ENCODE peak calls at places on chromosomes 11 and 22, in six cellular contexts. D, I, M, R, Z and O are unnamed samples.
A peak's percentile ranks its signal among the peaks of the same experiment; 100 is the strongest.

GRCh38 chr11:122758974-122759373 is 79.3 kb upstream of the CRTAM start:
- DNase-seq in R (no peak), D (no peak), I (no peak), Z (no peak), M (no peak), O (no peak)

GRCh38 chr11:65169164-65169641 is 830 bp upstream of the SPDYC start:
- DNase-seq in Z (no peak), R (no peak), I (no peak), D (no peak), M (no peak), O (no peak)

GRCh38 chr11:73538381-73538872 is 59.5 kb downstream of the FAM168A start:
- DNase-seq in D (peak; percentile 30), Z (no peak), R (no peak), M (peak; percentile 53), I (peak; percentile 21), O (peak; percentile 55)

GRCh38 chr22:46354176-46354992 is 18.9 kb downstream of the TRMU start:
- DNase-seq in Z (no peak), D (no peak), I (no peak), R (no peak), M (no peak), O (no peak)

GRCh38 chr11:13118691-13119090 is 109.6 kb downstream of the RASSF10 start:
- DNase-seq in I (no peak), D (no peak), M (no peak), R (no peak), Z (no peak), O (no peak)

GRCh38 chr11:129277216-129277838 is 85.2 kb upstream of the ARHGAP32 start:
- DNase-seq in D (no peak), M (no peak), I (no peak), Z (peak; percentile 46), R (no peak), O (no peak)

GRCh38 chr11:131977231-131977630 is 606.8 kb downstream of the NTM start:
- DNase-seq in Z (no peak), M (no peak), I (no peak), R (no peak), D (no peak), O (no peak)

GRCh38 chr11:95289378-95289777 is 58.4 kb upstream of the SESN3 start:
- DNase-seq in R (no peak), Z (no peak), D (no peak), I (no peak), M (no peak), O (no peak)

GRCh38 chr22:39482768-39483167 is 19.3 kb upstream of the MIEF1 start:
- DNase-seq in I (no peak), R (no peak), M (no peak), Z (no peak), D (no peak), O (no peak)

GRCh38 chr11:124758355-124759267 is 3.5 kb downstream of the ESAM start:
- DNase-seq in I (peak; percentile 64), R (peak; percentile 90), Z (peak; percentile 84), M (no peak), D (peak; percentile 72), O (peak; percentile 89)

GRCh38 chr22:21087119-21087518 is 41.4 kb downstream of the LRRC74B start:
- DNase-seq in I (no peak), R (no peak), Z (no peak), M (no peak), D (no peak), O (no peak)

GRCh38 chr11:30508594-30508993 is 77.6 kb downstream of the MPPED2 start:
- DNase-seq in D (no peak), Z (no peak), I (no peak), M (no peak), R (no peak), O (no peak)

GRCh38 chr11:205221-206001 is 1.8 kb downstream of the BET1L start:
- DNase-seq in Z (no peak), I (no peak), D (no peak), M (no peak), R (peak; percentile 32), O (no peak)

GRCh38 chr11:71310184-71310583 is 57.8 kb upstream of the SHANK2 start:
- DNase-seq in D (no peak), M (peak; percentile 16), Z (no peak), R (no peak), I (no peak), O (no peak)

GRCh38 chr11:71309181-71309580 is 56.8 kb upstream of the SHANK2 start:
- DNase-seq in I (no peak), D (no peak), Z (no peak), M (no peak), R (peak; percentile 11), O (no peak)

GRCh38 chr11:71311928-71312510 is 59.6 kb upstream of the SHANK2 start:
- DNase-seq in M (no peak), I (no peak), D (no peak), R (peak; percentile 10), Z (no peak), O (no peak)

GRCh38 chr11:71309611-71310010 is 57.2 kb upstream of the SHANK2 start:
- DNase-seq in I (no peak), D (no peak), Z (no peak), R (peak; percentile 35), M (no peak), O (no peak)

DNA sequence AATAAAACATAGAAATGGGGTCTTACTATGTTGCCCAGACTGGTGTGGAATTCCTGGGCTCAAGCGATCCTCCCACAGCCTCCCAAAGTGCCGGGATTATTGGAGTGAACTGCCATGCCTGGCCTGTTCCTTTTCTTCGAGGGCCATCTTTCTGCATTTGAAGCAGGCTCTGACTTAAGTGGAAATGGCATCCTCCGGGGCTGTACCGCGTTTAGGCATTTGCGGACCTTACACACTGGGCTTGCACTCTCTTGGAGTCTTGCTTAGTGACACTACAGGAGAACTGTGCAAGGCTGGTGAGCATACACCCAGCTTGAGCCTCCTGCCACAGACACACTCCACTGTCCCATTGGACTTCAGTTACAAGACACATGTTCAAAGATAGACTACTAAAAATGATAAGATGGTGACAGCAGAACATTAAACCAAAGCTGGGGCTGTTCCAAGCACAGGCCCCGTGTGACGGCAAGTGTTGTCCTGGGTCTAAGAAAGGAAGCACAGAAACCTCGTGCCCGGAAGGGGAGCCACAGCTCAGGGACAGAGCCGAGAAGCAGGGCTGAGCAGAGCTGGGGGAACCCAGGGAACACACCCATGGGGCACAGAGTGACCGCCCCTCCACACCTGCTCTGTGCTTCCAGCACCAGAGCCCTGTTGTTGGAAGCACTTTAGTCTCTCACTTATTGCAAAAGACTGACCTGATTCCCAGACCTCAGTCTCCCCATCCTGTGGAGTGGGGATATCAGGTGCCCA is 59.0 kb upstream of the SHANK2 start:
- DNase-seq in R (peak; percentile 30), I (no peak), D (no peak), Z (no peak), M (no peak), O (no peak)
- TF ChIP-seq TAF1 in R (no peak), I (no peak), D (no peak), Z (no peak), M (no peak), O (no peak)

GRCh38 chr22:29833392-29833949 is 4.6 kb downstream of the ASCC2 start:
- DNase-seq in I (no peak), M (no peak), Z (no peak), R (no peak), D (no peak), O (no peak)
- TF ChIP-seq TAF1 in I (no peak), M (no peak), Z (no peak), R (no peak), D (no peak), O (no peak)

DNA sequence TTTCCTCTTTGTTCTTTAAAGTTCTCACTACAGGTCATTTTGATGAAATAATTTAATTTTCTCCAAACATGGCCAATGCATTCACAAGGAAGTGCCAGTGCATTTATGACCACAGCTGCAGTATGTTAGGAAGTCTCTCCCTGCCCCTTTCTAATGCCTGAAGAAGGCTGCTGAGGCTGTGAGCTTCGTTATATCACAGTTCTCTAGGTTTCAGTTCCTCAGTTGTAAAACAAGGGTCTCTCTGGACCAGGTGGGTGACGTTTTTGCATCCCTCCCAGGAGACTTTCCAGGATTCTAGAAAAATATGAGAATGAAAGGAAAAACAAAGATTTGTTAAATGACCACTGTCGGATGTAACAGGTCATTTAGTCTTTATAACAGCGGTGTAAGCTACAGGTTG is 171.6 kb downstream of the LARGE1 start:
- DNase-seq in M (no peak), I (no peak), Z (no peak), D (no peak), R (no peak), O (no peak)
- TF ChIP-seq TAF1 in M (no peak), I (no peak), Z (no peak), D (no peak), R (no peak), O (no peak)

GRCh38 chr11:78371221-78371899 is 46.3 kb downstream of the GAB2 start:
- DNase-seq in R (no peak), Z (no peak), I (no peak), M (no peak), D (no peak), O (no peak)
- TF ChIP-seq TAF1 in R (no peak), Z (no peak), I (no peak), M (no peak), D (no peak), O (no peak)

GRCh38 chr11:126337121-126337471 is 18.4 kb upstream of the ST3GAL4 start:
- DNase-seq in M (no peak), I (no peak), D (no peak), R (no peak), Z (no peak), O (no peak)

GRCh38 chr11:126334665-126335462 is 20.6 kb upstream of the ST3GAL4 start:
- DNase-seq in M (no peak), R (no peak), Z (no peak), D (no peak), I (no peak), O (no peak)

GRCh38 chr11:126336065-126336464 is 19.4 kb upstream of the ST3GAL4 start:
- DNase-seq in D (no peak), R (no peak), Z (no peak), M (no peak), I (no peak), O (no peak)

GRCh38 chr11:126336646-126337045 is 18.8 kb upstream of the ST3GAL4 start:
- DNase-seq in D (no peak), Z (no peak), M (no peak), I (no peak), R (no peak), O (no peak)

DNA sequence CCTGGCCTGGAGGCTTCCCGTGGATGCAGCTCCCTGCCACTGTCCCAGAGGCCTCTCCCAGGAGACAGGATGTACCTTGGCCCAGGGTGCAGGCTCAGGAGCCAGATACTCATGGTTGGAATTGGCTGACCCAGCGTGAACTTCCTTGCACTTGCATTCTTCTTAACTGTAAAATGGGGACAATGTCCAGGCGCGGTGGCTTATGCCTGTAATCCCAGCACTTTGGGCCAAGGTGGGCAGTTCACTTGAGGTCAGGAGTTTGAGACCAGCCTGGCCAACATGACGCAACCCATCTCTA is 20.1 kb upstream of the ST3GAL4 start:
- DNase-seq in I (no peak), M (no peak), R (no peak), Z (no peak), D (no peak), O (no peak)
- TF ChIP-seq TAF1 in I (no peak), M (no peak), R (no peak), Z (no peak), D (no peak), O (no peak)

GRCh38 chr11:75859614-75860013 is 44.6 kb downstream of the UVRAG start:
- DNase-seq in M (no peak), R (no peak), D (no peak), I (no peak), Z (no peak), O (no peak)
- TF ChIP-seq TAF1 in M (no peak), R (no peak), D (no peak), I (no peak), Z (no peak), O (no peak)